ENCODE peak calls at places on chromosomes 2 and 18, in four cellular contexts. V is AG08395, Q is GM04504, K is right cardiac atrium. Z is an unnamed sample.

GRCh38 chr2:182652326-182652725 is 63.7 kb upstream of the DNAJC10 start:
- DNase-seq in V (no peak), Q (no peak), K (no peak), Z (no peak)

GRCh38 chr2:95043300-95043786 is 17.8 kb downstream of the MAL start:
- DNase-seq in V (peak; percentile 95), Q (peak; percentile 73), K (peak; percentile 95), Z (peak; percentile 86)

GRCh38 chr18:75297731-75298130 is 87.1 kb downstream of the TSHZ1 start:
- DNase-seq in V (no peak), Q (no peak), K (no peak), Z (no peak)

GRCh38 chr2:68839260-68839833 is 31.9 kb downstream of the BMP10 start:
- DNase-seq in V (peak; percentile 20), Q (no peak), K (no peak), Z (no peak)

GRCh38 chr2:168241208-168241607 is 6.2 kb downstream of the STK39 start:
- DNase-seq in V (no peak), Q (no peak), K (no peak), Z (no peak)

GRCh38 chr2:191113761-191114160 is 37.0 kb downstream of the STAT4 start:
- DNase-seq in V (no peak), Q (no peak), K (no peak), Z (no peak)

GRCh38 chr18:47151457-47151856 is 1.2 kb upstream of the HDHD2 start:
- DNase-seq in V (no peak), Q (no peak), K (no peak), Z (no peak)

GRCh38 chr2:43131051-43131889 is 95.1 kb downstream of the ZFP36L2 start:
- DNase-seq in V (peak; percentile 78), Q (peak; percentile 66), K (peak; percentile 63), Z (peak; percentile 74)

GRCh38 chr2:121333834-121334558 is 49.0 kb upstream of the TFCP2L1 start:
- DNase-seq in V (no peak), Q (no peak), K (no peak), Z (no peak)

GRCh38 chr18:10365901-10366300 is 88.5 kb upstream of the APCDD1 start:
- DNase-seq in V (no peak), Q (peak; percentile 56), K (no peak), Z (no peak)

GRCh38 chr2:15758779-15759343 is 167.2 kb downstream of the DDX1 start:
- DNase-seq in V (no peak), Q (no peak), K (no peak), Z (no peak)

GRCh38 chr2:7083580-7084509 is 166.6 kb downstream of the RNF144A start:
- DNase-seq in V (peak; percentile 28), Q (no peak), K (no peak), Z (no peak)

GRCh38 chr2:18777250-18777812 is 188.0 kb upstream of the NT5C1B start:
- DNase-seq in V (no peak), Q (no peak), K (no peak), Z (no peak)

GRCh38 chr2:30981101-30981500 is 157.1 kb downstream of the GALNT14 start:
- DNase-seq in V (no peak), Q (no peak), K (no peak), Z (no peak)

GRCh38 chr2:220553150-220553549 is 925.7 kb downstream of the SLC4A3 start:
- DNase-seq in V (peak; percentile 18), Q (no peak), K (no peak), Z (no peak)

GRCh38 chr2:6535572-6535971 is 330.1 kb downstream of the CMPK2 start:
- DNase-seq in V (no peak), Q (no peak), K (no peak), Z (no peak)

GRCh38 chr2:173086518-173087213 is 11.0 kb downstream of the MAP3K20 start:
- DNase-seq in V (peak; percentile 10), Q (peak; percentile 10), K (no peak), Z (no peak)

GRCh38 chr18:29164020-29164706 is 987.2 kb upstream of the CDH2 start:
- DNase-seq in V (peak; percentile 91), Q (peak; percentile 68), K (no peak), Z (no peak)

GRCh38 chr2:68565858-68566257 is 77.5 kb upstream of the PROKR1 start:
- DNase-seq in V (peak; percentile 7), Q (no peak), K (no peak), Z (no peak)

GRCh38 chr18:14949800-14950415 is 201.9 kb downstream of the ANKRD30B start:
- DNase-seq in V (no peak), Q (no peak), K (no peak), Z (no peak)

GRCh38 chr2:31987454-31987853 is 23.4 kb downstream of the MEMO1 start:
- DNase-seq in V (peak; percentile 51), Q (no peak), K (peak; percentile 33), Z (no peak)

GRCh38 chr2:45435316-45435715 is 175.8 kb downstream of the SRBD1 start:
- DNase-seq in V (peak; percentile 50), Q (peak; percentile 72), K (no peak), Z (no peak)

GRCh38 chr18:50127516-50128229 is 67.3 kb downstream of the MYO5B start:
- DNase-seq in V (no peak), Q (no peak), K (no peak), Z (no peak)

GRCh38 chr2:85243101-85244072 is 84.4 kb downstream of the TGOLN2 start:
- DNase-seq in V (no peak), Q (no peak), K (peak; percentile 70), Z (no peak)

GRCh38 chr2:126971481-126972271 is 73.0 kb downstream of the TEX51 start:
- DNase-seq in V (peak; percentile 85), Q (peak; percentile 27), K (peak; percentile 77), Z (peak; percentile 67)

GRCh38 chr2:217902281-217903141 is 100.3 kb downstream of the TNS1 start:
- DNase-seq in V (peak; percentile 39), Q (peak; percentile 23), K (peak; percentile 86), Z (peak; percentile 91)

GRCh38 chr2:191514613-191515012 is 163.3 kb upstream of the NABP1 start:
- DNase-seq in V (no peak), Q (no peak), K (no peak), Z (no peak)

GRCh38 chr2:24586955-24587354 is 95.9 kb downstream of the NCOA1 start:
- DNase-seq in V (no peak), Q (no peak), K (no peak), Z (no peak)

GRCh38 chr2:144213797-144214196 is 306.1 kb downstream of the ZEB2 start:
- DNase-seq in V (no peak), Q (no peak), K (no peak), Z (no peak)

GRCh38 chr2:30798536-30798991 is 8.7 kb downstream of the CAPN13 start:
- DNase-seq in V (no peak), Q (no peak), K (no peak), Z (no peak)

GRCh38 chr18:26777316-26778053 is 88.0 kb downstream of the AQP4 start:
- DNase-seq in V (no peak), Q (no peak), K (no peak), Z (no peak)

GRCh38 chr2:241833101-241833937 is 24.3 kb downstream of the NEU4 start:
- DNase-seq in V (no peak), Q (peak; percentile 42), K (no peak), Z (no peak)

GRCh38 chr2:3805120-3805519 is 101.7 kb downstream of the DCDC2C start:
- DNase-seq in V (no peak), Q (no peak), K (no peak), Z (no peak)

GRCh38 chr2:236168110-236169067 is at the start of gene GBX2:
- DNase-seq in V (peak; percentile 75), Q (no peak), K (peak; percentile 40), Z (no peak)

Z was measured in heart left ventricle.